ENCODE peak calls at places on chromosomes 2 and 18, in nine cellular contexts. L, Y, K, J, U, P, W, Q and V are unnamed samples.

GRCh38 chr2:17190527-17190926 is 327.7 kb downstream of the RAD51AP2 start:
- DNase-seq in J (peak), K (no peak), Y (no peak), L (no peak), U (no peak), P (no peak), W (no peak), Q (no peak), V (no peak)

GRCh38 chr2:8806885-8807701 is 30.3 kb downstream of the KIDINS220 start:
- DNase-seq in U (no peak), P (no peak), W (no peak), L (no peak), Q (no peak), J (no peak), K (no peak), Y (no peak), V (no peak)

GRCh38 chr2:218988650-218989049 is 3.7 kb upstream of the FEV start:
- DNase-seq in U (no peak), J (no peak), Q (peak), L (no peak), Y (no peak), W (no peak), K (no peak), P (no peak), V (no peak)

GRCh38 chr2:229901819-229902218 is 20.0 kb downstream of the TRIP12 start:
- DNase-seq in Y (no peak), P (no peak), W (no peak), Q (no peak), L (no peak), U (no peak), J (peak), K (peak), V (no peak)

GRCh38 chr2:43279317-43279840 is 53.0 kb upstream of the ZFP36L2 start:
- DNase-seq in P (no peak), U (no peak), L (no peak), J (no peak), K (no peak), Y (no peak), W (no peak), Q (no peak), V (no peak)

GRCh38 chr2:216464104-216464720 is 34.4 kb upstream of the RPL37A start:
- DNase-seq in Q (peak), W (no peak), K (no peak), J (no peak), L (no peak), U (no peak), Y (no peak), P (no peak), V (no peak)

GRCh38 chr2:127313359-127313758 is 19.4 kb upstream of the ERCC3 start:
- DNase-seq in K (no peak), L (no peak), Q (no peak), W (no peak), Y (peak), P (no peak), U (no peak), J (peak), V (no peak)

GRCh38 chr2:66240284-66240683 is 194.6 kb upstream of the MEIS1 start:
- DNase-seq in L (no peak), U (no peak), J (no peak), Q (no peak), W (no peak), P (no peak), K (no peak), Y (no peak), V (no peak)

GRCh38 chr2:54602736-54603322 is 120.6 kb upstream of the EML6 start:
- DNase-seq in J (no peak), L (no peak), U (no peak), P (no peak), Y (no peak), Q (no peak), K (no peak), W (no peak), V (no peak)

GRCh38 chr2:46632349-46632748 is 153.0 kb downstream of the TMEM247 start:
- DNase-seq in Y (peak), U (peak), P (peak), Q (no peak), L (no peak), J (peak), W (no peak), K (no peak), V (peak)

GRCh38 chr2:23497063-23497462 is 112.1 kb downstream of the KLHL29 start:
- DNase-seq in K (peak), L (no peak), J (peak), U (no peak), Q (no peak), P (peak), Y (no peak), W (no peak), V (no peak)

GRCh38 chr18:26471826-26472225 is 76.5 kb downstream of the KCTD1 start:
- DNase-seq in W (no peak), P (no peak), L (no peak), U (no peak), K (no peak), J (no peak), Q (no peak), Y (no peak), V (no peak)

GRCh38 chr2:47086054-47086471 is 69.0 kb downstream of the STPG4 start:
- DNase-seq in L (no peak), W (no peak), J (no peak), P (no peak), Q (peak), U (no peak), Y (no peak), K (no peak), V (no peak)

GRCh38 chr18:12377556-12378553 is 828 bp upstream of the AFG3L2 start:
- DNase-seq in W (no peak), K (no peak), P (no peak), J (no peak), Y (no peak), L (no peak), Q (no peak), U (peak), V (no peak)

GRCh38 chr2:121492409-121492808 is 38.3 kb upstream of the RNU4ATAC start:
- DNase-seq in W (no peak), L (no peak), J (peak), Y (no peak), Q (no peak), P (no peak), U (no peak), K (no peak), V (no peak)

GRCh38 chr2:1405124-1405523 is 8.1 kb upstream of the TPO start:
- DNase-seq in Y (no peak), K (no peak), U (no peak), J (no peak), P (no peak), Q (no peak), W (no peak), L (no peak), V (no peak)

GRCh38 chr2:204019572-204020501 is 83.3 kb downstream of the ICOS start:
- DNase-seq in U (no peak), P (no peak), Y (peak), J (peak), K (peak), W (no peak), Q (no peak), L (no peak), V (no peak)

GRCh38 chr18:23244431-23244830 is 109.1 kb downstream of the CABLES1 start:
- DNase-seq in K (no peak), P (no peak), J (no peak), Y (no peak), L (no peak), U (no peak), Q (no peak), W (no peak), V (peak)

GRCh38 chr2:148553332-148553887 is 91.1 kb upstream of the EPC2 start:
- DNase-seq in Q (no peak), U (no peak), K (no peak), Y (peak), P (no peak), J (no peak), W (no peak), L (peak), V (no peak)

GRCh38 chr2:182831912-182832311 is 34.5 kb downstream of the FRZB start:
- DNase-seq in L (no peak), K (no peak), W (no peak), U (no peak), P (no peak), Q (no peak), Y (no peak), J (no peak), V (no peak)

GRCh38 chr18:32910694-32911296 is 138.0 kb upstream of the KLHL14 start:
- DNase-seq in K (peak), J (no peak), P (no peak), Y (no peak), U (no peak), L (no peak), W (no peak), Q (no peak), V (no peak)

GRCh38 chr2:113886479-113887383 is 3.2 kb upstream of the ACTR3 start:
- DNase-seq in J (peak), Y (peak), L (peak), K (peak), P (no peak), W (peak), U (no peak), Q (no peak), V (no peak)

GRCh38 chr18:13390711-13391110 is 172.2 kb downstream of the LDLRAD4 start:
- DNase-seq in J (no peak), L (peak), Q (no peak), U (no peak), Y (no peak), P (no peak), K (no peak), W (no peak), V (no peak)

GRCh38 chr2:181684454-181685149 is 4.3 kb upstream of the NEUROD1 start:
- DNase-seq in Q (no peak), L (no peak), K (no peak), W (no peak), U (no peak), Y (no peak), P (no peak), J (no peak), V (no peak)

GRCh38 chr2:234839285-234839684 is 112.5 kb upstream of the SH3BP4 start:
- DNase-seq in L (no peak), U (no peak), P (no peak), W (no peak), Q (no peak), K (peak), Y (no peak), J (no peak), V (no peak)

GRCh38 chr2:230864605-230865323 is at the start of gene ITM2C:
- DNase-seq in Q (peak), J (peak), W (peak), K (peak), L (no peak), P (peak), Y (peak), U (peak), V (peak)

GRCh38 chr2:64214281-64215115 is 70.3 kb upstream of the PELI1 start:
- DNase-seq in Y (peak), P (no peak), W (no peak), Q (no peak), L (no peak), J (peak), U (no peak), K (peak), V (peak)